ENCODE peak calls at places on chromosomes 2 and 18, in six cellular contexts. Z is mesendoderm, E is neuronal stem cell, Y is H1, A is H9, G is IMR-90. K is an unnamed sample.

GRCh38 chr2:36461039-36461681 is 105.6 kb downstream of the CRIM1 start:
- DNase-seq in Z (peak), E (peak), Y (no peak), A (no peak), G (peak), K (peak)

GRCh38 chr2:112869258-112869842 is 32.8 kb upstream of the IL1B start:
- DNase-seq in Z (no peak), E (no peak), Y (no peak), A (no peak), G (peak), K (peak)

GRCh38 chr2:46299365-46300263 is 2.4 kb downstream of the EPAS1 start:
- DNase-seq in Z (peak), E (peak), Y (no peak), A (peak), G (peak), K (peak)

GRCh38 chr2:173119069-173119807 is 43.6 kb downstream of the MAP3K20 start:
- DNase-seq in Z (no peak), E (no peak), Y (no peak), A (no peak), G (no peak), K (no peak)

GRCh38 chr2:18991177-18992168 is 366.9 kb downstream of the OSR1 start:
- DNase-seq in Z (peak), E (no peak), Y (no peak), A (no peak), G (peak), K (peak)

GRCh38 chr18:3062798-3063563 is 50.0 kb upstream of the LPIN2 start:
- DNase-seq in Z (peak), E (peak), Y (no peak), A (peak), G (peak), K (peak)

GRCh38 chr2:189254268-189254883 is 74.8 kb upstream of the COL5A2 start:
- DNase-seq in Z (peak), E (no peak), Y (no peak), A (no peak), G (peak), K (peak)

GRCh38 chr2:8892149-8892548 is 54.7 kb upstream of the KIDINS220 start:
- DNase-seq in Z (peak), E (no peak), Y (no peak), A (no peak), G (no peak), K (no peak)

GRCh38 chr2:108587621-108588020 is 53.4 kb downstream of the LIMS1 start:
- DNase-seq in Z (no peak), E (no peak), Y (no peak), A (no peak), G (peak), K (peak)

GRCh38 chr2:86308356-86308755 is 29.1 kb downstream of the REEP1 start:
- DNase-seq in Z (no peak), E (no peak), Y (no peak), A (no peak), G (no peak), K (no peak)

GRCh38 chr2:217990791-217991465 is 11.9 kb downstream of the TNS1 start:
- DNase-seq in Z (no peak), E (no peak), Y (no peak), A (no peak), G (no peak), K (no peak)

GRCh38 chr2:159600752-159601151 is 15.6 kb downstream of the BAZ2B start:
- DNase-seq in Z (peak), E (no peak), Y (no peak), A (no peak), G (peak), K (peak)

GRCh38 chr18:23812566-23813440 is 123.5 kb downstream of the LAMA3 start:
- DNase-seq in Z (peak), E (peak), Y (no peak), A (no peak), G (peak), K (peak)

GRCh38 chr2:201990069-201990468 is 43.6 kb upstream of the FZD7 start:
- DNase-seq in Z (no peak), E (no peak), Y (no peak), A (no peak), G (no peak), K (no peak)

GRCh38 chr2:3807853-3808252 is 104.5 kb downstream of the DCDC2C start:
- DNase-seq in Z (no peak), E (no peak), Y (no peak), A (no peak), G (peak), K (no peak)

GRCh38 chr2:54372361-54372760 is 83.8 kb upstream of the SPTBN1 start:
- DNase-seq in Z (no peak), E (no peak), Y (no peak), A (no peak), G (no peak), K (no peak)
- H2BK15ac ChIP-seq in Z (no peak), E (no peak), Y (no peak), A (no peak), G (no peak), K (no peak)

GRCh38 chr18:68507781-68508180 is 207.1 kb downstream of the TMX3 start:
- DNase-seq in Z (no peak), E (no peak), Y (no peak), A (no peak), G (peak), K (no peak)
- H2BK15ac ChIP-seq in Z (no peak), E (no peak), Y (no peak), A (no peak), G (no peak), K (no peak)

DNA sequence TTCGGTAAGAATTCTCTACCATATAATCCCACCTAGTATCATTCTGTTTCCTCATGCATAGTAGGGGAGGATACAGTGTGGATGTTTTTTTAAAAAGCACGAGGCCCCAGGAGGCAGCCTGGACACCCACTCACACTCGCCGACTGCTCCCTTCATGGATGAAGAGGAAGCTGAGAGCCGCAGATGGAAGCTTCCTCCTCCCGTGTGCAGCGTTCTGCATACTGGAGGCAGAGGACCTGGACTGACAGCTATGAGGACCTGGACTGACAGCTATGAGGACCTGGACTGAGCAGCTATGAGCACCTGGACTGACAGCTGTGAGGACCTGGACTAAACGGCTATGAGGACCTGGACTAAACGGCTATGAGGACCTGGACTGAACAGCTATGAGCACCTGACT is 234.4 kb downstream of the NDUFA10 start:
- DNase-seq in Z (no peak), E (no peak), Y (no peak), A (no peak), G (no peak), K (no peak)
- H2BK15ac ChIP-seq in Z (no peak), E (no peak), Y (no peak), A (no peak), G (no peak), K (no peak)

GRCh38 chr2:96208144-96209010 is at the start of gene STARD7:
- DNase-seq in Z (peak), E (peak), Y (peak), A (peak), G (peak), K (peak)
- H2BK15ac ChIP-seq in Z (no peak), E (no peak), Y (no peak), A (no peak), G (no peak), K (peak)

DNA sequence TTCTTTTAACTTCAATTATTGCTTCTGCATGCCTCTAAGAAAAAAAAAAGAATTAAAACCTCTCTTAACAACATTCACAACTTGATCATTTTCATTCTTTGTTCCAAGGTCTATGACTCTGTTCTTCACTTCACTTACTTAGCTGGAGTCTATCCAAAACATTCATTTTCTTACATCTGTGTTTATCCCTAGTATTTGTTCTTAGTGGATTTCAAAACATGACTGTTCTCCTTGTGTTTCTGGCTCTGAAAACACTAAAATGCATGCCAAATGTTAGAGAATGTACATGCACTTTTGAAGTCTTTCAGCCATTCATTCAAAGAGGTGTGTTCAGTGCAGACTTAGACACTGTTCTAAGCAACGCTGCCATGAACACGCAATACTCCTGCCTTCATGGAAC is 138.7 kb downstream of the CNTNAP5 start:
- DNase-seq in Z (no peak), E (no peak), Y (no peak), A (no peak), G (no peak), K (no peak)
- H2BK15ac ChIP-seq in Z (no peak), E (no peak), Y (no peak), A (no peak), G (no peak), K (no peak)

DNA sequence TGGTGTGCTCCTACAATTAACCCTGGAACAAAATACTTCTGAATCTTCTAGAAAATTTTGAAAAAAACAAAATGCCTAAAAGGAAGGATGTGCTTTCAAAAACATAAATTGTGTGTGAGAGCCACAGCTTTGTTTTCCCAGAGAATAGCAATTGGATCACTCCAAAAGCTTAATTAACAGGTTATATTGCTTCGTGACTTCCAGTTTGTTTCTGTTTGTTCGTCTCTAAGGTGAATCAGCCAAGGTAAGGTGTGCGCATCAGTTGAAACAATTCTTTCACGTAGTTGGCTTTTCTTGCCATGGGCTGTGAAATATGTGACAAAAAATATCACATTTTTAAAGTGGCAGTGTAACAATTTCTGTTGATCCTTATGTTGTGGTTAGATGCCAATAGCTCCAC is 90.3 kb upstream of the BARD1 start:
- DNase-seq in Z (no peak), E (no peak), Y (no peak), A (no peak), G (no peak), K (no peak)
- H2BK15ac ChIP-seq in Z (no peak), E (no peak), Y (no peak), A (no peak), G (no peak), K (no peak)

GRCh38 chr2:121648611-121649401 is 456 bp downstream of the CLASP1 start:
- DNase-seq in Z (peak), E (no peak), Y (no peak), A (peak), G (peak), K (peak)

GRCh38 chr2:121649652-121650553 is 641 bp upstream of the CLASP1 start:
- DNase-seq in Z (peak), E (peak), Y (peak), A (peak), G (peak), K (peak)

GRCh38 chr2:121650554-121650930 is 1.3 kb upstream of the CLASP1 start:
- DNase-seq in Z (no peak), E (peak), Y (no peak), A (peak), G (peak), K (peak)

GRCh38 chr2:121649402-121649651 is at the start of gene CLASP1:
- DNase-seq in Z (peak), E (peak), Y (peak), A (peak), G (peak), K (peak)

DNA sequence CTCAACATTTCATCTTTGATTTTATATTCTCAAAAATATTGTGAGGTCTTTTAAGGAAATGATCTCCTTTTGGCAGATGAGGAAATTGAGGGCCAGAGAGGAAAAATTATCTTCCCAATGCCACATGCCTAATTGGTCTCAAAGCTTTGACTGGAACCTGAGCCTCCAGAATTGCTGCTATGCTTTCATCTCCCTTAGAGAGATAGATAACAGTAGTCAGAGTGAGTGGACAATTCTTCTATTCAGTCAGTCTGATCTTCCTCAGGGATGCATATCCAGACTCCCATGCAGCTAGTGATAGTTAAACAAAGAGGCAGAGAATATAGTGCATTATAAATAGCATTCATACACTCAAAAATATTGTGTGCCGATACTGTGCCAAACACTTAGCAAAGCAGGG is 3.8 kb upstream of the CLASP1 start:
- DNase-seq in Z (no peak), E (no peak), Y (no peak), A (no peak), G (no peak), K (no peak)
- H2BK15ac ChIP-seq in Z (no peak), E (no peak), Y (no peak), A (no peak), G (no peak), K (no peak)

DNA sequence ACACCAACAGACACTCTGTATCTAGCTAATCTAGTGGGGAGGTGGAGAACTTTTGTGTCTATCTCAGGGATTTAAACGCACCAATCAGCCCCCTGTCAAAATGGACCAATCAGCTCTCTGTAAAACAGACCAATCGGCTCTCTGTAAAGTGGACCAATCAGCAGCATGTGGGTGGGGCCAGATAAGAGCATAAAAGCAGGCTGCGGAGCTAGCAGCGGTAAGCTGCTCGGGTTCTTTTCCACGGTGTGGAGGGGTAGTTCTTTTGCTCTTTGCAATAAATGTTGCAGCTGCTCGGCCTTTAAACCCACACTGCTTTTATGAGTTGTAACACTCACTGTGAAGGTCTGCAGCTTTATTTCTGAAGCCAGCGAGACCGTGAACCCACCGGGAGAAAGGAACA is 51.3 kb upstream of the FOXI3 start:
- DNase-seq in Z (no peak), E (no peak), Y (no peak), A (no peak), G (no peak), K (no peak)
- H2BK15ac ChIP-seq in Z (no peak), E (no peak), Y (no peak), A (no peak), G (no peak), K (no peak)